ENCODE peak calls at places on chromosome X, in four cellular contexts. U is EL, J is H4, I is colonic mucosa. D is an unnamed sample.

GRCh38 chrX:139078342-139078741 is 366.8 kb upstream of the FGF13 start:
- DNase-seq in U (no peak), J (no peak), I (no peak), D (no peak)

GRCh38 chrX:101291204-101291603 is at the start of gene TAF7L:
- DNase-seq in U (no peak), J (no peak), I (no peak), D (no peak)

GRCh38 chrX:68369559-68369958 is 63.7 kb downstream of the OPHN1 start:
- DNase-seq in U (no peak), J (no peak), I (no peak), D (no peak)

GRCh38 chrX:86714441-86714840 is 566.2 kb downstream of the DACH2 start:
- DNase-seq in U (no peak), J (no peak), I (no peak), D (no peak)

GRCh38 chrX:47687249-47687648 is 28.3 kb upstream of the UXT start:
- DNase-seq in U (no peak), J (no peak), I (no peak), D (no peak)

GRCh38 chrX:9765737-9766098 is at the start of gene GPR143:
- DNase-seq in U (no peak), J (no peak), I (no peak), D (no peak)

GRCh38 chrX:94288325-94288724 is 614.3 kb downstream of the FAM133A start:
- DNase-seq in U (no peak), J (no peak), I (no peak), D (no peak)

GRCh38 chrX:24859211-24859841 is 156.4 kb downstream of the ARX start:
- DNase-seq in U (no peak), J (no peak), I (no peak), D (no peak)

GRCh38 chrX:13151806-13152510 is 107.5 kb upstream of the FAM9C start:
- DNase-seq in U (no peak), J (no peak), I (no peak), D (peak)

GRCh38 chrX:150856101-150856500 is 42.4 kb downstream of the CD99L2 start:
- DNase-seq in U (no peak), J (no peak), I (no peak), D (no peak)

GRCh38 chrX:47361538-47362511 is 8.6 kb upstream of the ZNF157 start:
- DNase-seq in U (peak), J (peak), I (peak), D (peak)

GRCh38 chrX:116009871-116010710 is 160.5 kb upstream of the AGTR2 start:
- DNase-seq in U (no peak), J (no peak), I (no peak), D (no peak)

GRCh38 chrX:39633293-39633692 is 464.5 kb downstream of the BCOR start:
- DNase-seq in U (peak), J (peak), I (no peak), D (no peak)

GRCh38 chrX:10833299-10834169 is 213.1 kb upstream of the MID1 start:
- DNase-seq in U (no peak), J (no peak), I (peak), D (no peak)

GRCh38 chrX:150533863-150534262 is 34.6 kb upstream of the MTM1 start:
- DNase-seq in U (no peak), J (no peak), I (no peak), D (no peak)

GRCh38 chrX:114906978-114907510 is 110.4 kb downstream of the IL13RA2 start:
- DNase-seq in U (no peak), J (no peak), I (no peak), D (no peak)

GRCh38 chrX:41518841-41519220 is 71.7 kb downstream of the NYX start:
- DNase-seq in U (peak), J (peak), I (no peak), D (no peak)

GRCh38 chrX:66914082-66914481 is 275.2 kb upstream of the EDA2R start:
- DNase-seq in U (peak), J (no peak), I (peak), D (no peak)